ENCODE peak calls at places on chromosomes 12 and 14, in six cellular contexts. One of them, this sample, is unnamed.

GRCh38 chr14:100330007-100330344 is 6.8 kb downstream of the SLC25A47 start:
- DNase-seq in NCI-H1092: no peak
- DNase-seq in ACHN: no peak
- DNase-seq in OCI-M1: no peak
- DNase-seq in T follicular helper cell: no peak
- DNase-seq in activated T-cell treated with anti-CD3 and anti-CD28 coated beads for 1 hour: no peak
- DNase-seq in this sample: no peak

GRCh38 chr14:61438860-61439765 is 117.7 kb downstream of the PRKCH start:
- DNase-seq in ACHN: no peak
- DNase-seq in NCI-H1092: no peak
- DNase-seq in OCI-M1: peak; percentile 33
- DNase-seq in activated T-cell treated with anti-CD3 and anti-CD28 coated beads for 1 hour: no peak
- DNase-seq in T follicular helper cell: no peak
- DNase-seq in this sample: peak; percentile 38

GRCh38 chr12:57208946-57209282 is 7.7 kb upstream of the NXPH4 start:
- DNase-seq in activated T-cell treated with anti-CD3 and anti-CD28 coated beads for 1 hour: no peak
- DNase-seq in NCI-H1092: no peak
- DNase-seq in OCI-M1: no peak
- DNase-seq in ACHN: no peak
- DNase-seq in T follicular helper cell: no peak
- DNase-seq in this sample: no peak

GRCh38 chr12:29762637-29763300 is 21.0 kb downstream of the TMTC1 start:
- DNase-seq in NCI-H1092: no peak
- DNase-seq in ACHN: no peak
- DNase-seq in OCI-M1: no peak
- DNase-seq in T follicular helper cell: no peak
- DNase-seq in activated T-cell treated with anti-CD3 and anti-CD28 coated beads for 1 hour: no peak
- DNase-seq in this sample: no peak

GRCh38 chr12:29035112-29035511 is 114.0 kb upstream of the FAR2 start:
- DNase-seq in NCI-H1092: no peak
- DNase-seq in activated T-cell treated with anti-CD3 and anti-CD28 coated beads for 1 hour: no peak
- DNase-seq in OCI-M1: no peak
- DNase-seq in T follicular helper cell: no peak
- DNase-seq in ACHN: no peak
- DNase-seq in this sample: no peak

GRCh38 chr12:114664661-114665320 is 19.2 kb downstream of the TBX3 start:
- DNase-seq in ACHN: no peak
- DNase-seq in T follicular helper cell: no peak
- DNase-seq in activated T-cell treated with anti-CD3 and anti-CD28 coated beads for 1 hour: no peak
- DNase-seq in OCI-M1: no peak
- DNase-seq in NCI-H1092: no peak
- DNase-seq in this sample: no peak

GRCh38 chr12:109804820-109805761 is 28.1 kb downstream of the TRPV4 start:
- DNase-seq in ACHN: peak; percentile 63
- DNase-seq in activated T-cell treated with anti-CD3 and anti-CD28 coated beads for 1 hour: peak; percentile 55
- DNase-seq in OCI-M1: peak; percentile 63
- DNase-seq in NCI-H1092: no peak
- DNase-seq in T follicular helper cell: peak; percentile 58
- DNase-seq in this sample: peak; percentile 64

GRCh38 chr14:76486251-76486743 is 110.4 kb downstream of the ESRRB start:
- DNase-seq in ACHN: no peak
- DNase-seq in T follicular helper cell: no peak
- DNase-seq in activated T-cell treated with anti-CD3 and anti-CD28 coated beads for 1 hour: no peak
- DNase-seq in NCI-H1092: peak; percentile 97
- DNase-seq in OCI-M1: no peak
- DNase-seq in this sample: no peak

GRCh38 chr12:92129609-92130008 is 16.0 kb downstream of the BTG1 start:
- DNase-seq in activated T-cell treated with anti-CD3 and anti-CD28 coated beads for 1 hour: no peak
- DNase-seq in ACHN: no peak
- DNase-seq in T follicular helper cell: no peak
- DNase-seq in OCI-M1: no peak
- DNase-seq in NCI-H1092: no peak
- DNase-seq in this sample: no peak

GRCh38 chr14:51395361-51395849 is 155.4 kb downstream of the TMX1 start:
- DNase-seq in T follicular helper cell: no peak
- DNase-seq in NCI-H1092: no peak
- DNase-seq in ACHN: peak; percentile 53
- DNase-seq in OCI-M1: no peak
- DNase-seq in activated T-cell treated with anti-CD3 and anti-CD28 coated beads for 1 hour: no peak
- DNase-seq in this sample: no peak

GRCh38 chr12:105156260-105156659 is 48.7 kb downstream of the WASHC4 start:
- DNase-seq in OCI-M1: no peak
- DNase-seq in activated T-cell treated with anti-CD3 and anti-CD28 coated beads for 1 hour: no peak
- DNase-seq in NCI-H1092: no peak
- DNase-seq in ACHN: no peak
- DNase-seq in T follicular helper cell: no peak
- DNase-seq in this sample: no peak

GRCh38 chr14:93909429-93910128 is 17.6 kb upstream of the FAM181A start:
- DNase-seq in OCI-M1: no peak
- DNase-seq in ACHN: no peak
- DNase-seq in T follicular helper cell: no peak
- DNase-seq in NCI-H1092: no peak
- DNase-seq in activated T-cell treated with anti-CD3 and anti-CD28 coated beads for 1 hour: no peak
- DNase-seq in this sample: no peak

GRCh38 chr12:65656904-65657351 is 167.4 kb upstream of the HMGA2 start:
- DNase-seq in NCI-H1092: no peak
- DNase-seq in ACHN: peak; percentile 100
- DNase-seq in OCI-M1: no peak
- DNase-seq in activated T-cell treated with anti-CD3 and anti-CD28 coated beads for 1 hour: no peak
- DNase-seq in T follicular helper cell: no peak
- DNase-seq in this sample: no peak

GRCh38 chr12:33041562-33041961 is 145.0 kb upstream of the PKP2 start:
- DNase-seq in ACHN: no peak
- DNase-seq in T follicular helper cell: no peak
- DNase-seq in NCI-H1092: no peak
- DNase-seq in OCI-M1: no peak
- DNase-seq in activated T-cell treated with anti-CD3 and anti-CD28 coated beads for 1 hour: no peak
- DNase-seq in this sample: no peak

GRCh38 chr12:51893786-51894185 is 5.9 kb downstream of the ANKRD33 start:
- DNase-seq in T follicular helper cell: no peak
- DNase-seq in OCI-M1: no peak
- DNase-seq in NCI-H1092: no peak
- DNase-seq in activated T-cell treated with anti-CD3 and anti-CD28 coated beads for 1 hour: no peak
- DNase-seq in ACHN: no peak
- DNase-seq in this sample: no peak

GRCh38 chr14:25406818-25407217 is 356.9 kb upstream of the STXBP6 start:
- DNase-seq in ACHN: peak; percentile 49
- DNase-seq in T follicular helper cell: no peak
- DNase-seq in activated T-cell treated with anti-CD3 and anti-CD28 coated beads for 1 hour: no peak
- DNase-seq in NCI-H1092: peak; percentile 28
- DNase-seq in OCI-M1: peak; percentile 75
- DNase-seq in this sample: no peak

GRCh38 chr12:38282886-38283285 is 33.7 kb upstream of the ALG10B start:
- DNase-seq in T follicular helper cell: no peak
- DNase-seq in NCI-H1092: no peak
- DNase-seq in OCI-M1: no peak
- DNase-seq in activated T-cell treated with anti-CD3 and anti-CD28 coated beads for 1 hour: no peak
- DNase-seq in ACHN: peak; percentile 22
- DNase-seq in this sample: no peak

GRCh38 chr14:57403521-57403864 is 13.1 kb downstream of the NAA30 start:
- DNase-seq in activated T-cell treated with anti-CD3 and anti-CD28 coated beads for 1 hour: no peak
- DNase-seq in OCI-M1: no peak
- DNase-seq in ACHN: no peak
- DNase-seq in NCI-H1092: no peak
- DNase-seq in T follicular helper cell: no peak
- DNase-seq in this sample: no peak

GRCh38 chr12:107474639-107475539 is 210.7 kb upstream of the PWP1 start:
- DNase-seq in ACHN: no peak
- DNase-seq in OCI-M1: no peak
- DNase-seq in NCI-H1092: no peak
- DNase-seq in T follicular helper cell: no peak
- DNase-seq in activated T-cell treated with anti-CD3 and anti-CD28 coated beads for 1 hour: no peak
- DNase-seq in this sample: no peak

GRCh38 chr14:72023128-72024042 is 91.2 kb downstream of the RGS6 start:
- DNase-seq in ACHN: no peak
- DNase-seq in activated T-cell treated with anti-CD3 and anti-CD28 coated beads for 1 hour: no peak
- DNase-seq in T follicular helper cell: no peak
- DNase-seq in OCI-M1: no peak
- DNase-seq in NCI-H1092: no peak
- DNase-seq in this sample: no peak

GRCh38 chr12:13947237-13947945 is 34.0 kb downstream of the GRIN2B start:
- DNase-seq in OCI-M1: no peak
- DNase-seq in ACHN: peak; percentile 98
- DNase-seq in NCI-H1092: no peak
- DNase-seq in activated T-cell treated with anti-CD3 and anti-CD28 coated beads for 1 hour: no peak
- DNase-seq in T follicular helper cell: no peak
- DNase-seq in this sample: no peak

GRCh38 chr14:101590062-101590461 is 28.8 kb downstream of the DIO3 start:
- DNase-seq in T follicular helper cell: no peak
- DNase-seq in NCI-H1092: no peak
- DNase-seq in ACHN: no peak
- DNase-seq in activated T-cell treated with anti-CD3 and anti-CD28 coated beads for 1 hour: no peak
- DNase-seq in OCI-M1: no peak
- DNase-seq in this sample: no peak

GRCh38 chr14:51621654-51622053 is 30.1 kb upstream of the FRMD6 start:
- DNase-seq in activated T-cell treated with anti-CD3 and anti-CD28 coated beads for 1 hour: no peak
- DNase-seq in NCI-H1092: no peak
- DNase-seq in ACHN: no peak
- DNase-seq in OCI-M1: no peak
- DNase-seq in T follicular helper cell: no peak
- DNase-seq in this sample: no peak